ENCODE peak calls at places on chromosomes 5 and 9, in nine cellular contexts. M, N, X, E, J, I, K, T and B are unnamed samples.

GRCh38 chr5:77356740-77357139 is 135.4 kb downstream of the WDR41 start:
- DNase-seq in M (peak), N (no peak), X (peak), E (no peak), J (no peak), I (no peak), K (no peak), T (no peak), B (no peak)

GRCh38 chr5:77358566-77359205 is 133.4 kb downstream of the WDR41 start:
- DNase-seq in M (no peak), N (no peak), X (peak), E (no peak), J (no peak), I (no peak), K (no peak), T (no peak), B (no peak)

GRCh38 chr5:10288600-10289213 is 19.0 kb downstream of the CMBL start:
- DNase-seq in M (peak), N (no peak), X (peak), E (no peak), J (peak), I (peak), K (no peak), T (no peak), B (peak)

GRCh38 chr9:131402738-131403492 is 9.0 kb downstream of the PRRC2B start:
- DNase-seq in M (no peak), N (no peak), X (peak), E (peak), J (peak), I (no peak), K (no peak), T (no peak), B (no peak)

GRCh38 chr9:130235558-130236435 is 29.8 kb upstream of the HMCN2 start:
- DNase-seq in M (peak), N (no peak), X (peak), E (no peak), J (peak), I (peak), K (peak), T (peak), B (peak)

GRCh38 chr9:101508203-101508602 is 25.4 kb upstream of the RNF20 start:
- DNase-seq in M (no peak), N (no peak), X (peak), E (no peak), J (no peak), I (no peak), K (no peak), T (no peak), B (no peak)

GRCh38 chr5:157387683-157388093 is 72.3 kb upstream of the NIPAL4 start:
- DNase-seq in M (no peak), N (peak), X (peak), E (no peak), J (no peak), I (peak), K (peak), T (no peak), B (no peak)

GRCh38 chr5:1151316-1151715 is 39.5 kb upstream of the SLC12A7 start:
- DNase-seq in M (no peak), N (no peak), X (no peak), E (no peak), J (no peak), I (no peak), K (no peak), T (no peak), B (no peak)

GRCh38 chr9:110897899-110898298 is 140.4 kb downstream of the LPAR1 start:
- DNase-seq in M (no peak), N (no peak), X (peak), E (no peak), J (no peak), I (no peak), K (no peak), T (no peak), B (no peak)

GRCh38 chr5:135339623-135340022 is 59.4 kb downstream of the MACROH2A1 start:
- DNase-seq in M (no peak), N (no peak), X (no peak), E (no peak), J (no peak), I (no peak), K (no peak), T (no peak), B (no peak)

GRCh38 chr5:44294492-44294891 is 94.7 kb downstream of the FGF10 start:
- DNase-seq in M (no peak), N (no peak), X (no peak), E (no peak), J (no peak), I (no peak), K (peak), T (no peak), B (no peak)

GRCh38 chr9:133796562-133796961 is 58.4 kb upstream of the SARDH start:
- DNase-seq in M (no peak), N (no peak), X (no peak), E (no peak), J (no peak), I (no peak), K (no peak), T (no peak), B (no peak)

GRCh38 chr5:7794823-7795222 is 56.1 kb downstream of the CFAP90 start:
- DNase-seq in M (no peak), N (no peak), X (no peak), E (no peak), J (no peak), I (no peak), K (no peak), T (no peak), B (no peak)

GRCh38 chr5:172443441-172444109 is 10.8 kb downstream of the SH3PXD2B start:
- DNase-seq in M (peak), N (peak), X (peak), E (peak), J (peak), I (no peak), K (peak), T (no peak), B (no peak)

GRCh38 chr5:176629317-176629852 is 949 bp downstream of the SNCB start:
- DNase-seq in M (no peak), N (no peak), X (no peak), E (no peak), J (no peak), I (no peak), K (no peak), T (no peak), B (no peak)

GRCh38 chr5:176631383-176631970 is 1.0 kb downstream of the EIF4E1B start:
- DNase-seq in M (no peak), N (no peak), X (no peak), E (no peak), J (no peak), I (no peak), K (no peak), T (no peak), B (no peak)

GRCh38 chr5:176628406-176629228 is 1.7 kb downstream of the SNCB start:
- DNase-seq in M (no peak), N (no peak), X (no peak), E (no peak), J (no peak), I (no peak), K (no peak), T (no peak), B (no peak)

GRCh38 chr5:176630681-176631222 is 277 bp downstream of the EIF4E1B start:
- DNase-seq in M (no peak), N (no peak), X (no peak), E (no peak), J (no peak), I (no peak), K (no peak), T (no peak), B (no peak)

GRCh38 chr5:176629853-176630680 is at the start of the genes EIF4E1B and SNCB:
- DNase-seq in M (peak), N (no peak), X (peak), E (no peak), J (no peak), I (peak), K (peak), T (no peak), B (no peak)
- H3K4me3 ChIP-seq in M (peak), N (no peak), X (no peak), E (peak), J (peak), I (peak), K (peak), T (peak), B (peak)

GRCh38 chr9:127566351-127567001 is 45.6 kb upstream of the STXBP1 start:
- DNase-seq in M (no peak), N (no peak), X (peak), E (no peak), J (peak), I (no peak), K (no peak), T (no peak), B (no peak)

GRCh38 chr9:127568971-127569818 is 42.9 kb upstream of the STXBP1 start:
- DNase-seq in M (peak), N (no peak), X (peak), E (peak), J (peak), I (peak), K (peak), T (peak), B (peak)

GRCh38 chr9:127567898-127568617 is 44.0 kb upstream of the STXBP1 start:
- DNase-seq in M (no peak), N (no peak), X (no peak), E (no peak), J (no peak), I (peak), K (peak), T (peak), B (no peak)

GRCh38 chr9:127568618-127568970 is 43.5 kb upstream of the STXBP1 start:
- DNase-seq in M (no peak), N (no peak), X (no peak), E (no peak), J (no peak), I (no peak), K (no peak), T (peak), B (no peak)

DNA sequence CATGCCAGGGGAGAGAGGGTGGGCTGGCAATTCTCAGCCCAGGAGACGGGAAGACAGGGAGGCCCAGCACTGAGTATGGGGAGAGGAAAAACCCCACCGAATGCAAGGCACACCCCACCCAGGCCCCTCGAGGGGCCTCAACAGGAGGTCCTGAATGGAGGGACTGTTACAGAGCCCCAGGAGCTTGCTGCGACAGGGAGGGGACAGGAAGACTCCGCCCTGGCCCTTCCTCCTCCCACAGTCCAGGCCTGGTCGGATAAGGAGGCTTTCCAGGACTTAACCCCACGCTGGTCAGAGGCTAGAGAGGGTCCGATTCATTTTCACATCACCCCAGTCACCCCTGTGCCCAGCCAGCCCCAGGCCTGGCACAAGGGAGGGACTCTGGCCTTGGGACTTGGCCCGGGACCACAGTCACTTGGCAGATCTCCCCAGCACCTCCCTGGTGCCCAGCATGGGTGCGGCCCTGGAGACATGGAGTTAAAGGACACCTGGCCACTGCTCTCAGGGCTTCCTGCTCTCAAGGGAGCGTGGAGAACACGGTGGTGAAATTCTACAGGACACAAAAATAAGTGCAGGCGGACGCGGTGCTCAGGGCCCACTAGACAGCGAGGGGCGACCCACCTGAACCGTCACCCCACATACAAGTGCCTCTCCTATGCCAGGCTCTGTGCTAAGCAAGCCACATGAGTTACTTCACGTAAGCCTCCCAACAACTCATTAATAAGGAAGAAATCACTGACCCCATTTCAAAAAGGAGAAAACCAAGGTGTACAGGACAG is 44.8 kb upstream of the STXBP1 start:
- DNase-seq in M (no peak), N (no peak), X (no peak), E (no peak), J (peak), I (peak), K (peak), T (no peak), B (no peak)
- H3K4me3 ChIP-seq in M (peak), N (peak), X (peak), E (peak), J (peak), I (peak), K (peak), T (no peak), B (no peak)

GRCh38 chr5:143525176-143525575 is 121.7 kb upstream of the NR3C1 start:
- DNase-seq in M (no peak), N (no peak), X (no peak), E (no peak), J (no peak), I (no peak), K (no peak), T (no peak), B (no peak)
- H3K4me3 ChIP-seq in M (no peak), N (no peak), X (no peak), E (no peak), J (no peak), I (no peak), K (no peak), T (no peak), B (no peak)

DNA sequence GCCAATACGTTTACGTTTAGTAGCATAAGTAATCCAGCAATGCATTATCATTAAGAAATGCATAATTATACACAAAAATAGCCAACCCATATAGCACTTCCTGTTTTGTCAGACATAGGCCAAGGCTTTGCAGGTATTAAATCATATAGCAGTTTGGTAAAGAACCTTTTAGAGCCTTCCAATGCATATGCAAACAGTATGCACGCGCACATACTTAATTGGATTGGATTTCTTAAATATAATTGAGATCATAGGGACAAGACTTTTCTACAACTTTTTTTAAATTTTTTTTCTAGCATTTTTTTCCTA is 718 bp upstream of the SPTLC1 start:
- DNase-seq in M (no peak), N (no peak), X (no peak), E (no peak), J (no peak), I (no peak), K (no peak), T (peak), B (no peak)
- H3K4me3 ChIP-seq in M (peak), N (peak), X (peak), E (peak), J (peak), I (peak), K (peak), T (peak), B (peak)

DNA sequence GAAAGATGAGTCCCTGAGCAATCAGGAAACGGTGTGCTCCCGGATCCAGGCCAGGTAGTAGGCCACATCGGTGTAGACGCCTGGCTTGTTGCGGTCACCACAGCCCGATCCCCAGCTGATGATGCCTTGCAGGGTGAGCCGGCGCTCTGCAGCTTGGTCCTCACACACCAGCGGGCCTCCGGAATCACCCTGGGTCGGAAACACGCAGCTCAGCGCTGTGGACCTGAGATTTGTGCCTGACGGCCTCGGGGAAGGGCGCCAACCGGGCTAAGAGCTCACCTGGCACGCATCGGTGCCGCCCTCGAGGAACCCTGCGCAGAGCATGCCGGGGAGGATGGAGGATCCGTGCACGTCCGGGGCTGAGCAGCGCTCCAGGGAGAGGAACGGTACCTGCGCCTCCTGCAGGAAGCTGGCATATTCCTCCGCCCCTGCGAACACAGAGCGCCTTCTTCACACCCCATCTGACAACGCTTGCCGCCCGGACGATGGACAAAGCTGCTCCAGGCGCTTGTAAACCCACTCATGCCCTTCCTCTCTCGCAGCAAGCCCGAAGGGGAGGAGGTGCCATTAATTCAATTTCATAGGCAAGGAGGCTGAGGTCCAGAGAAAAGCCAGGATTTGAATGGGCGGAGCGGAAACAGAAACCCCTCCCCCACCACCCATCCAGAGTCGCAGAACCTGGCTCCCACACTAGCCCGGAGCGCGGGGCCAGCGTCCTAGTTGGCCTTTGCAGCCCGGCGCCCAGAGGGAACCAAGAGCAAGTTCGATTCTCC is 2.0 kb upstream of the PFN3 start:
- DNase-seq in M (peak), N (peak), X (peak), E (no peak), J (peak), I (peak), K (peak), T (peak), B (no peak)
- H3K4me3 ChIP-seq in M (peak), N (peak), X (peak), E (peak), J (peak), I (peak), K (peak), T (peak), B (peak)

DNA sequence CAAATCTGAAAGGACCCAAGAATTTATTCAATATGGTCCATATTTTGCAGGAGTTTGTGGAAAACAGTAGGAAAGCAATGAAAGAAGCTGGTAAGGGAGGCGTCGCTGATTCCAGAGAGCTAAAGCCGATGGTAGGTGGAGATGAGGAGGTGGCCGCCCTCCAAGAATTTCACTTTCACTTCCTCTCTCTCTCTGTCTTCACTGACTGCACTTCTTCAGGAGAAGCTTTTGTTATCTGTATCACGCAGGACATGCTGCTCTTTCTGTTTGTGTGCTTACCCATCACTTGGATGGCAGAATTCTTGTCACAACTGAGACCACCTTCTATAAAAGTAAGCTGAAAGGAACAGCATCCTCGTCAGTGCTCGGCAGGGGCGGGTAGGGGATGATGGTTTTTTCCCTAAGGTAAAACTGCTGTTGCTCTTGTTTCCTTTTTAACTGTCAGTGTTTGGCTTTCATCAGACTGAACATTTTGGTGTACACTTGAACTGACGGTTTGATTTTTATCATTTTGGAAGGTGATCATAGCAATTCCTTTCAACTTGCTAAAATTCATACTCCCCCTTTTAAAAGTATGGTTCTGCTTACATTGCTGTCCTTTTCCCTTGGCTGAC is 62.4 kb upstream of the FSD1L start:
- DNase-seq in M (no peak), N (no peak), X (no peak), E (no peak), J (no peak), I (no peak), K (no peak), T (peak), B (peak)
- H3K4me3 ChIP-seq in M (no peak), N (no peak), X (no peak), E (no peak), J (peak), I (no peak), K (no peak), T (peak), B (peak)

GRCh38 chr5:96335873-96336272 is 97.2 kb downstream of the PCSK1 start:
- DNase-seq in M (no peak), N (no peak), X (peak), E (no peak), J (no peak), I (no peak), K (no peak), T (no peak), B (no peak)
- H3K4me3 ChIP-seq in M (no peak), N (no peak), X (no peak), E (no peak), J (no peak), I (peak), K (no peak), T (no peak), B (no peak)

GRCh38 chr9:129142536-129142935 is 31.3 kb downstream of the PTPA start:
- DNase-seq in M (no peak), N (no peak), X (no peak), E (no peak), J (no peak), I (no peak), K (no peak), T (no peak), B (no peak)
- H3K4me3 ChIP-seq in M (no peak), N (no peak), X (no peak), E (peak), J (no peak), I (no peak), K (no peak), T (no peak), B (no peak)

DNA sequence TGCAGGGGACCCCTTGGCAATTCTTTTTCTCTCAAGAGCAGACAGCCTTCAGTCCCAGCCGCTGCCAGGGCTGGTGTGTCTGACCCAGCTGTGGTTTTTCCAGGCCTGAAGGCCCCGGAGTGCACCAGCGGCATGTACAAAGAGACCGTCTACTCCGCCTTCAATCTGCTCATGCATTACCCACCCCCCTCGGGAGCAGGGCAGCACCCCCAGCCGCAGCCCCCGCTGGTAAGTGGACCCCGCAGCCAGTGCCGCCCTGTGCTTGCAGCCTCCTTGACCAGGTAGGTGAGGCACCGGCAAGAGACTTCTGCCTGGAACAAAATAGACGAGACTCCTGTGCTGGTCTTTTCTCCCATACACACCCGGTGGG is 1.3 kb downstream of the TCF7 start:
- DNase-seq in M (no peak), N (no peak), X (no peak), E (no peak), J (peak), I (no peak), K (no peak), T (no peak), B (no peak)
- H3K4me3 ChIP-seq in M (peak), N (peak), X (no peak), E (peak), J (peak), I (peak), K (no peak), T (peak), B (peak)